ENCODE peak calls at places on chromosomes 11 and 22, in six cellular contexts. W is astrocyte of the spinal cord; B is astrocyte; T is naive thymus-derived CD4-positive, alpha-beta T cell; U is tibial nerve; R is T-helper 1 cell. X is an unnamed sample.

GRCh38 chr22:37501610-37502341 is 15.6 kb upstream of the MFNG start:
- DNase-seq in U (peak), B (peak), T (no peak), W (peak), R (no peak), X (peak)

GRCh38 chr22:46971141-46971775 is 208.8 kb downstream of the TBC1D22A start:
- DNase-seq in W (peak), B (peak), U (peak), T (no peak), R (no peak), X (peak)

GRCh38 chr11:57416436-57416835 is 10.5 kb downstream of the SLC43A3 start:
- DNase-seq in B (no peak), W (no peak), R (no peak), T (no peak), U (no peak), X (no peak)

GRCh38 chr11:534592-535518 is 521 bp downstream of the HRAS start:
- DNase-seq in W (no peak), U (no peak), T (no peak), R (no peak), B (no peak), X (no peak)

GRCh38 chr11:130241697-130242096 is 73.0 kb downstream of the ZBTB44 start:
- DNase-seq in U (no peak), R (no peak), W (no peak), B (no peak), T (no peak), X (no peak)

GRCh38 chr11:7904910-7905309 is 26.2 kb downstream of the OR10A6 start:
- DNase-seq in T (no peak), U (no peak), B (peak), W (peak), R (no peak), X (no peak)

GRCh38 chr22:50536231-50536630 is 6.4 kb upstream of the TYMP start:
- DNase-seq in W (no peak), T (no peak), U (no peak), B (no peak), R (no peak), X (no peak)

GRCh38 chr11:111736621-111737055 is 29.6 kb downstream of the PPP2R1B start:
- DNase-seq in T (no peak), B (peak), R (no peak), U (no peak), W (no peak), X (no peak)

GRCh38 chr11:2703487-2704141 is 3.8 kb upstream of the KCNQ1OT1 start:
- DNase-seq in W (no peak), T (no peak), B (no peak), U (no peak), R (no peak), X (no peak)

GRCh38 chr11:119717839-119718534 is 11.0 kb downstream of the NECTIN1 start:
- DNase-seq in U (no peak), T (no peak), W (peak), B (peak), R (no peak), X (no peak)

GRCh38 chr22:48600171-48600570 is 1227.5 kb downstream of the BRD1 start:
- DNase-seq in B (no peak), W (no peak), R (no peak), T (no peak), U (no peak), X (peak)

GRCh38 chr11:132373405-132374141 is 1003.2 kb downstream of the NTM start:
- DNase-seq in R (no peak), W (no peak), B (no peak), U (no peak), T (no peak), X (no peak)

GRCh38 chr11:2929511-2929879 is 275 bp upstream of the PHLDA2 start:
- DNase-seq in R (no peak), T (peak), B (peak), U (no peak), W (peak), X (peak)

GRCh38 chr11:44097821-44098220 is 2.3 kb downstream of the EXT2 start:
- DNase-seq in T (no peak), R (no peak), W (no peak), U (no peak), B (peak), X (no peak)

GRCh38 chr22:37566329-37566837 is 6.1 kb downstream of the CDC42EP1 start:
- DNase-seq in T (peak), B (no peak), U (no peak), W (no peak), R (no peak), X (no peak)

GRCh38 chr11:67303989-67304411 is 670 bp downstream of the SSH3 start:
- DNase-seq in R (no peak), B (no peak), U (no peak), W (no peak), T (no peak), X (peak)

GRCh38 chr11:65801153-65801987 is 14.5 kb downstream of the OVOL1 start:
- DNase-seq in T (no peak), U (no peak), B (no peak), R (no peak), W (no peak), X (peak)

GRCh38 chr11:92295175-92296137 is 70.8 kb downstream of the FAT3 start:
- DNase-seq in B (peak), W (peak), R (no peak), T (no peak), U (no peak), X (no peak)

GRCh38 chr11:64000026-64000739 is 13.9 kb downstream of the OTUB1 start:
- DNase-seq in U (peak), T (peak), R (peak), B (no peak), W (peak), X (peak)

GRCh38 chr11:44978279-44978960 is 27.7 kb upstream of the TP53I11 start:
- DNase-seq in W (no peak), U (no peak), R (no peak), T (no peak), B (no peak), X (no peak)

GRCh38 chr11:118691926-118692830 is 12.7 kb upstream of the TREH start:
- DNase-seq in R (peak), T (peak), W (peak), U (no peak), B (peak), X (no peak)

GRCh38 chr11:110565344-110565684 is 135.6 kb downstream of the FDX1 start:
- DNase-seq in R (no peak), B (peak), T (no peak), U (no peak), W (peak), X (no peak)

GRCh38 chr22:24077416-24077815 is 66.3 kb downstream of the CABIN1 start:
- DNase-seq in W (no peak), T (no peak), R (no peak), B (no peak), U (no peak), X (no peak)

GRCh38 chr22:45341503-45341902 is 31.8 kb downstream of the FAM118A start:
- DNase-seq in R (no peak), B (no peak), U (no peak), W (no peak), T (peak), X (peak)

GRCh38 chr11:106311531-106312230 is 234.2 kb downstream of the AASDHPPT start:
- DNase-seq in U (no peak), R (no peak), T (no peak), B (no peak), W (no peak), X (no peak)

GRCh38 chr22:41446639-41447434 is at the start of gene TOB2:
- DNase-seq in B (peak), R (peak), U (peak), T (peak), W (peak), X (peak)

GRCh38 chr11:63719987-63720386 is 38.7 kb downstream of the RTN3 start:
- DNase-seq in T (no peak), W (peak), B (peak), R (no peak), U (no peak), X (no peak)

X was measured in right cardiac atrium.